ENCODE peak calls at places on chromosomes 7 and 10, in nine cellular contexts. J is hepatocyte, Q is GM23248, T is SK-N-SH, A is PC-3, H is HCT116, S is PC-9, U is Karpas-422, X is GM23338. W is an unnamed sample. For H4K20me1 and H3K9me2, the result is how much of the 10 kb centered on the place peaks cover.

GRCh38 chr7:47456210-47456955 is 125.5 kb downstream of the TNS3 start:
- DNase-seq in J (no peak), Q (no peak), T (no peak), A (no peak), H (no peak), S (no peak), U (no peak), X (no peak), W (no peak)

GRCh38 chr7:77913977-77914607 is 115.5 kb downstream of the PHTF2 start:
- DNase-seq in J (no peak), Q (no peak), T (no peak), A (no peak), H (no peak), S (no peak), U (no peak), X (no peak), W (no peak)

GRCh38 chr10:103476046-103476768 is 2.8 kb downstream of the CALHM3 start:
- DNase-seq in J (no peak), Q (peak), T (peak), A (no peak), H (no peak), S (no peak), U (peak), X (peak), W (peak)

GRCh38 chr10:101047961-101048892 is 13.6 kb upstream of the KAZALD1 start:
- DNase-seq in J (peak), Q (no peak), T (no peak), A (no peak), H (no peak), S (no peak), U (no peak), X (peak), W (no peak)

GRCh38 chr10:77946084-77946483 is 19.5 kb upstream of the DLG5 start:
- DNase-seq in J (no peak), Q (no peak), T (no peak), A (peak), H (no peak), S (no peak), U (no peak), X (no peak), W (no peak)

GRCh38 chr7:7793921-7794320 is 75.5 kb upstream of the RPA3 start:
- DNase-seq in J (no peak), Q (peak), T (no peak), A (no peak), H (no peak), S (no peak), U (no peak), X (no peak), W (no peak)

GRCh38 chr10:10860455-10860976 is 157.2 kb upstream of the CELF2 start:
- DNase-seq in J (no peak), Q (no peak), T (no peak), A (no peak), H (no peak), S (no peak), U (no peak), X (no peak), W (no peak)

GRCh38 chr7:80781561-80781979 is 137.3 kb downstream of the SEMA3C start:
- DNase-seq in J (peak), Q (peak), T (no peak), A (peak), H (peak), S (peak), U (no peak), X (peak), W (no peak)

GRCh38 chr7:94069154-94069739 is 65.1 kb upstream of the BET1 start:
- DNase-seq in J (no peak), Q (peak), T (no peak), A (no peak), H (no peak), S (no peak), U (peak), X (no peak), W (no peak)

GRCh38 chr10:15877836-15878576 is 17.7 kb upstream of the MINDY3 start:
- DNase-seq in J (no peak), Q (no peak), T (no peak), A (peak), H (no peak), S (no peak), U (no peak), X (peak), W (no peak)

GRCh38 chr10:68153473-68154210 is 44.4 kb downstream of the MYPN start:
- DNase-seq in J (peak), Q (peak), T (peak), A (peak), H (peak), S (peak), U (no peak), X (peak), W (no peak)

GRCh38 chr10:99667108-99667751 is 7.9 kb downstream of the ENTPD7 start:
- DNase-seq in J (peak), Q (peak), T (peak), A (peak), H (peak), S (peak), U (no peak), X (no peak), W (no peak)

GRCh38 chr10:132897516-132898381 is 44.6 kb downstream of the CFAP46 start:
- DNase-seq in J (no peak), Q (no peak), T (peak), A (no peak), H (no peak), S (no peak), U (no peak), X (no peak), W (no peak)

GRCh38 chr7:52273685-52274610 is 761.5 kb upstream of the POM121L12 start:
- DNase-seq in J (no peak), Q (no peak), T (no peak), A (no peak), H (no peak), S (no peak), U (no peak), X (peak), W (no peak)

GRCh38 chr10:90912176-90912575 is 8.7 kb downstream of the ANKRD1 start:
- DNase-seq in J (no peak), Q (no peak), T (no peak), A (no peak), H (no peak), S (no peak), U (no peak), X (no peak), W (no peak)

GRCh38 chr10:71633935-71634334 is 85.6 kb downstream of the C10orf105 start:
- DNase-seq in J (no peak), Q (no peak), T (peak), A (no peak), H (no peak), S (no peak), U (no peak), X (no peak), W (no peak)

GRCh38 chr7:91249506-91250233 is 14.6 kb upstream of the FZD1 start:
- DNase-seq in J (no peak), Q (peak), T (no peak), A (peak), H (no peak), S (peak), U (no peak), X (no peak), W (no peak)

GRCh38 chr7:106425017-106425719 is 140.4 kb upstream of the NAMPT start:
- DNase-seq in J (peak), Q (peak), T (no peak), A (peak), H (no peak), S (peak), U (no peak), X (no peak), W (no peak)

GRCh38 chr7:28674359-28674782 is 262.1 kb downstream of the CREB5 start:
- DNase-seq in J (peak), Q (peak), T (no peak), A (peak), H (no peak), S (peak), U (no peak), X (no peak), W (no peak)

GRCh38 chr10:7354330-7355047 is 56.3 kb downstream of the SFMBT2 start:
- DNase-seq in J (peak), Q (peak), T (peak), A (peak), H (no peak), S (no peak), U (no peak), X (no peak), W (no peak)

GRCh38 chr7:74083928-74084721 is 521 bp downstream of the LIMK1 start:
- DNase-seq in J (peak), Q (peak), T (peak), A (peak), H (no peak), S (no peak), U (peak), X (peak), W (peak)

GRCh38 chr7:23471090-23471859 is 984 bp upstream of the IGF2BP3 start:
- DNase-seq in J (peak), Q (peak), T (peak), A (peak), H (peak), S (peak), U (peak), X (peak), W (no peak)

GRCh38 chr7:23294549-23295400 is 4.4 kb upstream of the MALSU1 start:
- DNase-seq in J (no peak), Q (no peak), T (no peak), A (no peak), H (no peak), S (no peak), U (peak), X (no peak), W (no peak)

GRCh38 chr10:69449841-69450240 is 1.4 kb upstream of the TSPAN15 start:
- DNase-seq in J (peak), Q (peak), T (peak), A (peak), H (peak), S (peak), U (peak), X (peak), W (peak)

GRCh38 chr10:16425449-16425848 is 11.4 kb upstream of the PTER start:
- DNase-seq in J (no peak), Q (no peak), T (no peak), A (no peak), H (no peak), S (no peak), U (no peak), X (no peak), W (no peak)

GRCh38 chr7:105493196-105493927 is 28.7 kb downstream of the PUS7 start:
- DNase-seq in J (no peak), Q (peak), T (no peak), A (no peak), H (no peak), S (no peak), U (no peak), X (no peak), W (no peak)

GRCh38 chr7:23604296-23604640 is 7.1 kb downstream of the CCDC126 start:
- DNase-seq in J (no peak), Q (peak), T (no peak), A (no peak), H (no peak), S (no peak), U (no peak), X (no peak), W (no peak)

GRCh38 chr10:60914676-60915075 is 29.3 kb downstream of the RHOBTB1 start:
- DNase-seq in J (no peak), Q (peak), T (no peak), A (no peak), H (no peak), S (no peak), U (no peak), X (no peak), W (no peak)

GRCh38 chr10:75870039-75870645 is 438.7 kb downstream of the LRMDA start:
- DNase-seq in J (no peak), Q (peak), T (no peak), A (no peak), H (no peak), S (no peak), U (peak), X (no peak), W (no peak)

GRCh38 chr7:92251181-92251580 is 5.4 kb downstream of the ANKIB1 start:
- DNase-seq in J (no peak), Q (peak), T (no peak), A (no peak), H (no peak), S (no peak), U (no peak), X (no peak), W (no peak)

GRCh38 chr10:11045487-11045886 is 27.8 kb downstream of the CELF2 start:
- DNase-seq in J (no peak), Q (no peak), T (no peak), A (no peak), H (no peak), S (no peak), U (no peak), X (no peak), W (no peak)

GRCh38 chr10:47256753-47257336 is 43.2 kb upstream of the GDF10 start:
- DNase-seq in J (no peak), Q (no peak), T (no peak), A (no peak), H (no peak), S (no peak), U (peak), X (no peak), W (no peak)
- H3K27ac ChIP-seq in J (no peak), Q (no peak), T (no peak), A (no peak), H (no peak), S (no peak), U (no peak), X (no peak), W (no peak)

DNA sequence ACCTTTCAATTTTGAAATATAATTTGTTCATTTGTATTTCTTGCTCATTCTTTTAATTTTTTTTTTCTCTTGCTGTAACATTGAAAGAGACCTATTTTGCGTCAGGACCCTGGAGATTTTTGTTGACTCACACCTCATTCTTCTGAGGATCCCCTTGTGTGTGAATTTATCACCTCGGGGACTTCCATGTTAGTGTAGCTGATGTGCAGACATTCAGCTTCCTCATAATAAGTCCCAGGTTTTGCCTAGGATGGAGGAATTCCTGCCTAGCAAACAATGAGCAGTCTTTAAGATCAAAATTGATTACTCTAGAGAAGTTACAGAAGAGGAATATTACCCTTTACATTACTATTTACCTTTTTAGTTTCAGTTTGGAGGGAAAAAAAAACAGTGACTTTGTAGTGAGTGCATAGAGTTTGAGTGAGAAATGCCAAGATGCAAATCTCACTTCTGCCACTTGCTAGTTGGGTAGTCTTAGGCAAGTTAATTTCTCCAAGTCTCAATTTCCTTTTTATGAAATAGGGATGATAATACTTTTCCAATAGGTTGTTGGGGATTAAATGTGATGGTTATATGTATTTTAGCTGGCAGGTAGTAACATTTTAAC is 14.3 kb downstream of the TES start:
- DNase-seq in J (no peak), Q (no peak), T (no peak), A (no peak), H (no peak), S (no peak), U (no peak), X (no peak), W (peak)
- H4K20me1 ChIP-seq in J (half or more), Q (under half), T (under half), A (half or more), H (under half), S (half or more), U (under half), X (under half), W (under half)

GRCh38 chr10:125014086-125014830 is 72.3 kb downstream of the ZRANB1 start:
- DNase-seq in J (no peak), Q (no peak), T (no peak), A (no peak), H (no peak), S (no peak), U (no peak), X (no peak), W (no peak)
- H3K9me2 ChIP-seq in J (under half), Q (under half), T (under half), A (under half), H (under half), S (under half), U (under half), X (under half), W (under half)

DNA sequence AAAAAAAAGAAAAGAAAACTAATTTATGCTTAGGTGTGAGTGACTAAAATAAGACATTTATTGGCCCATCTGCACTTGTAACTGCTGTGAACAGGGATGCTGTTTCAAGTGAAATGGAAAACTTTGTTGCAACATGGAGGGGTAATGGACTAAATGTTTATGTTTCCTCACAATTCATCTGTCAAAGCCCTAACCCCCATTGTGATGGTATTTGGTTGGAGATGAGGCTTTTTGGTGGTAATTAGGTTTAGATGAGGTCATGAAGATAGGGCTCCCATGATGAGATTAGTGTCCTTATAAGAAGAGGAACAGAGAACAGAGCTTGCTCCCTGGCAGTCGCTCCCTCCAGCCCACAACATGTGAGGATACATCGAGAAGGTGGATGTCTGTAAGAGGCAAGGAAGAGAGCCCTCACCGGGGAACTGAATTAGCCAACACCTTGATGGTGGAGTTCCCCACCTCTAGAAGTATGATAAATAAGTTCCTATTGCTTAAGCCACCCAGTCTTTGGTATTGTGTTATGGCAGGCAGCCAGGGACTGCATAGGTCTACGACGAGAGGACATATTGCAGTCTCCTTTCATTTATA is 28.6 kb upstream of the VCL start:
- DNase-seq in J (no peak), Q (no peak), T (no peak), A (no peak), H (no peak), S (no peak), U (no peak), X (no peak), W (no peak)
- H3K27ac ChIP-seq in J (no peak), Q (no peak), T (no peak), A (no peak), H (no peak), S (no peak), U (no peak), X (peak), W (no peak)

W was measured in MM.1S.